ENCODE peak calls at places on chromosomes 11 and 22, in nine cellular contexts. U is CD14-positive monocyte; N is GM13976; W is ELR; F is GM04503; M is hippocampal formation; P is right lobe of liver; H is fibroblast of lung; Z is stimulated activated CD4-positive, alpha-beta T cell treated with anti-CD3 and anti-CD28 coated beads, Interleukin-2, amount 100 ng/mL, for 24 hours. D is an unnamed sample.

GRCh38 chr11:111918390-111919256 is at the start of gene C11orf52:
- DNase-seq in U (no peak), N (no peak), W (peak), F (no peak), M (no peak), P (peak), H (no peak), Z (no peak), D (peak)

GRCh38 chr11:102757823-102758549 is 22.4 kb downstream of the MMP10 start:
- DNase-seq in U (peak), N (no peak), W (peak), F (no peak), M (no peak), P (no peak), H (peak), Z (no peak), D (peak)

GRCh38 chr11:60372767-60373166 is 5.6 kb upstream of the MS4A7 start:
- DNase-seq in U (no peak), N (no peak), W (no peak), F (no peak), M (no peak), P (no peak), H (no peak), Z (no peak), D (no peak)

GRCh38 chr11:102869354-102869753 is 5.4 kb downstream of the MMP12 start:
- DNase-seq in U (no peak), N (no peak), W (peak), F (no peak), M (no peak), P (no peak), H (no peak), Z (no peak), D (no peak)

GRCh38 chr11:20054584-20054983 is 105.7 kb downstream of the DBX1 start:
- DNase-seq in U (no peak), N (no peak), W (no peak), F (no peak), M (no peak), P (no peak), H (no peak), Z (no peak), D (no peak)

GRCh38 chr11:34208266-34209135 is 103.1 kb downstream of the NAT10 start:
- DNase-seq in U (peak), N (no peak), W (peak), F (no peak), M (no peak), P (no peak), H (no peak), Z (no peak), D (peak)

GRCh38 chr11:30786392-30787120 is 200.4 kb upstream of the MPPED2 start:
- DNase-seq in U (no peak), N (no peak), W (no peak), F (peak), M (no peak), P (no peak), H (peak), Z (no peak), D (no peak)

GRCh38 chr22:19626666-19627065 is 87.6 kb upstream of the SEPTIN5 start:
- DNase-seq in U (no peak), N (no peak), W (no peak), F (no peak), M (no peak), P (no peak), H (no peak), Z (no peak), D (no peak)

GRCh38 chr11:59614277-59615131 is 1.1 kb downstream of the OSBP start:
- DNase-seq in U (no peak), N (no peak), W (peak), F (no peak), M (no peak), P (no peak), H (peak), Z (no peak), D (no peak)

GRCh38 chr22:46011627-46012181 is 34.7 kb upstream of the WNT7B start:
- DNase-seq in U (peak), N (no peak), W (no peak), F (no peak), M (no peak), P (peak), H (no peak), Z (no peak), D (no peak)

GRCh38 chr11:123531325-123531724 is 101.3 kb downstream of the GRAMD1B start:
- DNase-seq in U (no peak), N (no peak), W (no peak), F (no peak), M (no peak), P (no peak), H (no peak), Z (no peak), D (no peak)

GRCh38 chr11:8872017-8872416 is 39.0 kb upstream of the AKIP1 start:
- DNase-seq in U (no peak), N (no peak), W (no peak), F (no peak), M (no peak), P (no peak), H (no peak), Z (no peak), D (no peak)

GRCh38 chr11:33919645-33920044 is 27.8 kb upstream of the LMO2 start:
- DNase-seq in U (peak), N (no peak), W (no peak), F (no peak), M (no peak), P (no peak), H (no peak), Z (no peak), D (no peak)

GRCh38 chr11:33652930-33653329 is 47.7 kb downstream of the C11orf91 start:
- DNase-seq in U (no peak), N (no peak), W (no peak), F (no peak), M (no peak), P (no peak), H (no peak), Z (no peak), D (no peak)

GRCh38 chr11:131609921-131610320 is 239.5 kb downstream of the NTM start:
- DNase-seq in U (no peak), N (no peak), W (no peak), F (no peak), M (peak), P (no peak), H (no peak), Z (no peak), D (no peak)

GRCh38 chr11:44883277-44883676 is 67.4 kb downstream of the TP53I11 start:
- DNase-seq in U (no peak), N (no peak), W (no peak), F (no peak), M (no peak), P (no peak), H (no peak), Z (no peak), D (no peak)

GRCh38 chr22:32752326-32752725 is 49.2 kb upstream of the TIMP3 start:
- DNase-seq in U (no peak), N (no peak), W (peak), F (no peak), M (no peak), P (no peak), H (no peak), Z (no peak), D (peak)

GRCh38 chr11:92302766-92303165 is 78.1 kb downstream of the FAT3 start:
- DNase-seq in U (no peak), N (no peak), W (peak), F (no peak), M (no peak), P (no peak), H (peak), Z (no peak), D (no peak)

GRCh38 chr11:107856180-107856980 is 2.2 kb downstream of the SLC35F2 start:
- DNase-seq in U (no peak), N (no peak), W (no peak), F (no peak), M (no peak), P (no peak), H (no peak), Z (no peak), D (no peak)

GRCh38 chr11:78219493-78220217 is 30.9 kb downstream of the USP35 start:
- DNase-seq in U (no peak), N (no peak), W (peak), F (no peak), M (no peak), P (no peak), H (no peak), Z (no peak), D (no peak)

GRCh38 chr11:130786987-130787688 is 129.1 kb downstream of the SNX19 start:
- DNase-seq in U (no peak), N (no peak), W (peak), F (no peak), M (no peak), P (no peak), H (peak), Z (no peak), D (peak)

GRCh38 chr22:40525250-40525884 is 111.2 kb downstream of the MRTFA start:
- DNase-seq in U (peak), N (no peak), W (peak), F (no peak), M (no peak), P (no peak), H (peak), Z (peak), D (peak)

GRCh38 chr22:30038219-30038618 is 42.0 kb upstream of the HORMAD2 start:
- DNase-seq in U (no peak), N (no peak), W (peak), F (no peak), M (no peak), P (no peak), H (peak), Z (no peak), D (peak)

D was measured in mammary epithelial cell.